ENCODE peak calls at places on chromosomes 6 and 20, in nine cellular contexts. O is D341Med, Y is T-helper 22 cell, Z is heart left ventricle, M is kidney tubule cell, N is frontal cortex, X is NCI-H345, V is amniotic stem cell, P is iris pigment epithelial cell. H is an unnamed sample.

GRCh38 chr6:96015321-96015790 is 418 bp upstream of the FUT9 start:
- DNase-seq in O (no peak), Y (no peak), Z (no peak), M (peak), N (peak), X (peak), V (no peak), P (no peak), H (no peak)

GRCh38 chr6:1611572-1612385 is 2.1 kb downstream of the FOXC1 start:
- DNase-seq in O (no peak), Y (no peak), Z (no peak), M (peak), N (no peak), X (no peak), V (no peak), P (peak), H (peak)

GRCh38 chr6:69729870-69730449 is 66.8 kb downstream of the LMBRD1 start:
- DNase-seq in O (no peak), Y (no peak), Z (no peak), M (peak), N (no peak), X (no peak), V (no peak), P (no peak), H (peak)

GRCh38 chr6:72911463-72912153 is 289.7 kb downstream of the KCNQ5 start:
- DNase-seq in O (no peak), Y (no peak), Z (no peak), M (no peak), N (no peak), X (no peak), V (no peak), P (peak), H (peak)

GRCh38 chr20:24102290-24102689 is 113.7 kb upstream of the GGTLC1 start:
- DNase-seq in O (peak), Y (no peak), Z (no peak), M (no peak), N (no peak), X (no peak), V (no peak), P (no peak), H (no peak)

GRCh38 chr6:35474978-35475570 is 6.9 kb downstream of the RPL10A start:
- DNase-seq in O (peak), Y (no peak), Z (no peak), M (no peak), N (no peak), X (no peak), V (no peak), P (no peak), H (no peak)

GRCh38 chr20:56373942-56374341 is 15.2 kb downstream of the FAM210B start:
- DNase-seq in O (no peak), Y (no peak), Z (no peak), M (peak), N (no peak), X (no peak), V (peak), P (peak), H (peak)

GRCh38 chr6:17331238-17331637 is 50.1 kb downstream of the RBM24 start:
- DNase-seq in O (no peak), Y (no peak), Z (no peak), M (no peak), N (no peak), X (no peak), V (no peak), P (no peak), H (no peak)

GRCh38 chr20:48945840-48946514 is 24.5 kb downstream of the ARFGEF2 start:
- DNase-seq in O (no peak), Y (no peak), Z (no peak), M (peak), N (no peak), X (peak), V (no peak), P (peak), H (peak)

H was measured in IMR-90.